ENCODE peak calls at places on chromosomes 16 and 17, in ten cellular contexts. K is OCI-M1; A is NCI-H526 treated with DMSO at 0.1 percent for 48 hours; U is NCI-H1105 treated with DMSO at 0.1 percent for 48 hours; I is NCI-H460; Q is HuH-7.5; J is COR-L47; D is astrocyte of the spinal cord; P is stimulated activated CD4-positive, alpha-beta T cell treated with anti-CD3 and anti-CD28 coated beads, TNF-alpha, amount 100 ng/mL, for 1 hour; C is thoracic aorta. E is an unnamed sample.

GRCh38 chr17:80497726-80498241 is 21.4 kb upstream of the NPTX1 start:
- DNase-seq in K (no peak), A (no peak), U (no peak), I (no peak), Q (no peak), J (no peak), D (no peak), P (no peak), C (no peak), E (no peak)

GRCh38 chr16:12470311-12471229 is 333.1 kb downstream of the CPPED1 start:
- DNase-seq in K (no peak), A (no peak), U (peak), I (no peak), Q (no peak), J (peak), D (peak), P (no peak), C (peak), E (no peak)

GRCh38 chr16:84775262-84775810 is 44.4 kb upstream of the CRISPLD2 start:
- DNase-seq in K (no peak), A (no peak), U (no peak), I (no peak), Q (no peak), J (no peak), D (no peak), P (no peak), C (no peak), E (no peak)

GRCh38 chr17:62696256-62696655 is 68.8 kb downstream of the MRC2 start:
- DNase-seq in K (no peak), A (no peak), U (no peak), I (no peak), Q (no peak), J (no peak), D (no peak), P (no peak), C (no peak), E (no peak)

GRCh38 chr17:51052235-51052634 is 68.4 kb downstream of the SPAG9 start:
- DNase-seq in K (no peak), A (no peak), U (no peak), I (no peak), Q (no peak), J (no peak), D (no peak), P (no peak), C (no peak), E (no peak)

GRCh38 chr17:47265983-47266541 is 12.4 kb downstream of the ITGB3 start:
- DNase-seq in K (peak), A (no peak), U (no peak), I (no peak), Q (no peak), J (no peak), D (peak), P (no peak), C (peak), E (no peak)

GRCh38 chr16:65005696-65006095 is 116.2 kb downstream of the CDH11 start:
- DNase-seq in K (no peak), A (no peak), U (no peak), I (no peak), Q (no peak), J (no peak), D (no peak), P (no peak), C (no peak), E (no peak)

GRCh38 chr16:29641561-29641960 is 21.5 kb upstream of the SPN start:
- DNase-seq in K (peak), A (peak), U (no peak), I (no peak), Q (no peak), J (no peak), D (no peak), P (no peak), C (no peak), E (peak)

GRCh38 chr17:77129568-77130301 is 11.0 kb upstream of the SEC14L1 start:
- DNase-seq in K (no peak), A (no peak), U (no peak), I (no peak), Q (no peak), J (no peak), D (peak), P (no peak), C (no peak), E (no peak)

GRCh38 chr17:40819528-40820125 is 2.8 kb downstream of the KRT10 start:
- DNase-seq in K (peak), A (no peak), U (no peak), I (no peak), Q (peak), J (no peak), D (peak), P (no peak), C (no peak), E (no peak)

GRCh38 chr16:23092072-23092800 is 57.0 kb downstream of the USP31 start:
- DNase-seq in K (no peak), A (no peak), U (no peak), I (no peak), Q (no peak), J (no peak), D (no peak), P (no peak), C (no peak), E (no peak)

GRCh38 chr17:17077861-17078732 is 35.8 kb downstream of the MPRIP start:
- DNase-seq in K (no peak), A (no peak), U (no peak), I (no peak), Q (peak), J (no peak), D (no peak), P (no peak), C (no peak), E (no peak)

GRCh38 chr17:59423137-59423703 is 91.8 kb downstream of the YPEL2 start:
- DNase-seq in K (peak), A (no peak), U (no peak), I (no peak), Q (no peak), J (no peak), D (peak), P (no peak), C (no peak), E (no peak)

GRCh38 chr16:70561623-70562022 is 38.0 kb downstream of the SF3B3 start:
- DNase-seq in K (no peak), A (no peak), U (no peak), I (no peak), Q (no peak), J (no peak), D (no peak), P (no peak), C (no peak), E (no peak)

GRCh38 chr16:47848481-47849109 is 307.2 kb downstream of the ABCC12 start:
- DNase-seq in K (no peak), A (no peak), U (no peak), I (no peak), Q (no peak), J (no peak), D (peak), P (no peak), C (no peak), E (no peak)

GRCh38 chr17:19703106-19703775 is 13.1 kb downstream of the SLC47A2 start:
- DNase-seq in K (no peak), A (no peak), U (no peak), I (no peak), Q (no peak), J (no peak), D (no peak), P (no peak), C (no peak), E (no peak)

GRCh38 chr17:79393358-79394038 is 217.4 kb downstream of the RBFOX3 start:
- DNase-seq in K (peak), A (peak), U (peak), I (peak), Q (peak), J (peak), D (peak), P (peak), C (peak), E (peak)

GRCh38 chr17:78112508-78113471 is 15.8 kb downstream of the TMC6 start:
- DNase-seq in K (peak), A (peak), U (peak), I (peak), Q (peak), J (peak), D (peak), P (no peak), C (no peak), E (peak)

GRCh38 chr17:33038740-33039139 is 47.1 kb downstream of the SPACA3 start:
- DNase-seq in K (peak), A (no peak), U (peak), I (peak), Q (peak), J (no peak), D (no peak), P (no peak), C (no peak), E (no peak)

GRCh38 chr16:50699345-50700159 is 6.1 kb downstream of the NOD2 start:
- DNase-seq in K (no peak), A (no peak), U (no peak), I (no peak), Q (no peak), J (no peak), D (no peak), P (no peak), C (no peak), E (no peak)

GRCh38 chr17:57068222-57068658 is 16.8 kb upstream of the AKAP1 start:
- DNase-seq in K (peak), A (no peak), U (no peak), I (no peak), Q (no peak), J (no peak), D (no peak), P (no peak), C (no peak), E (no peak)

GRCh38 chr16:1133271-1133670 is 19.6 kb upstream of the CACNA1H start:
- DNase-seq in K (no peak), A (no peak), U (no peak), I (no peak), Q (no peak), J (no peak), D (no peak), P (no peak), C (no peak), E (no peak)

GRCh38 chr17:81037026-81037782 is 2.3 kb downstream of the BAIAP2 start:
- DNase-seq in K (no peak), A (peak), U (no peak), I (no peak), Q (no peak), J (no peak), D (no peak), P (no peak), C (peak), E (no peak)

GRCh38 chr16:27303256-27304100 is 10.3 kb upstream of the IL4R start:
- DNase-seq in K (no peak), A (no peak), U (no peak), I (no peak), Q (no peak), J (no peak), D (no peak), P (no peak), C (no peak), E (no peak)

GRCh38 chr17:49285716-49286115 is 55.1 kb upstream of the PHOSPHO1 start:
- DNase-seq in K (no peak), A (no peak), U (no peak), I (no peak), Q (no peak), J (no peak), D (no peak), P (no peak), C (no peak), E (no peak)

GRCh38 chr16:69839240-69839688 is 77.1 kb downstream of the WWP2 start:
- DNase-seq in K (no peak), A (no peak), U (no peak), I (peak), Q (no peak), J (no peak), D (no peak), P (no peak), C (no peak), E (no peak)

GRCh38 chr16:47973552-47973951 is 182.2 kb downstream of the ABCC12 start:
- DNase-seq in K (no peak), A (no peak), U (no peak), I (no peak), Q (no peak), J (no peak), D (no peak), P (no peak), C (no peak), E (no peak)

GRCh38 chr16:79071424-79071823 is 529.1 kb downstream of the MAF start:
- DNase-seq in K (no peak), A (no peak), U (peak), I (no peak), Q (no peak), J (no peak), D (no peak), P (no peak), C (no peak), E (no peak)

GRCh38 chr17:79038545-79039135 is 14.7 kb downstream of the C1QTNF1 start:
- DNase-seq in K (no peak), A (no peak), U (no peak), I (no peak), Q (no peak), J (no peak), D (peak), P (no peak), C (no peak), E (no peak)

GRCh38 chr17:2709173-2709661 is 2.3 kb downstream of the CLUH start:
- DNase-seq in K (no peak), A (no peak), U (no peak), I (peak), Q (no peak), J (no peak), D (no peak), P (no peak), C (no peak), E (no peak)

GRCh38 chr16:65415460-65415859 is 293.6 kb upstream of the CDH11 start:
- DNase-seq in K (no peak), A (no peak), U (no peak), I (no peak), Q (no peak), J (no peak), D (peak), P (no peak), C (no peak), E (no peak)

GRCh38 chr16:17131351-17131750 is 339.4 kb downstream of the XYLT1 start:
- DNase-seq in K (no peak), A (no peak), U (no peak), I (no peak), Q (no peak), J (no peak), D (no peak), P (no peak), C (no peak), E (no peak)

GRCh38 chr16:16083421-16084156 is 134.2 kb downstream of the ABCC1 start:
- DNase-seq in K (peak), A (no peak), U (no peak), I (no peak), Q (no peak), J (no peak), D (peak), P (no peak), C (no peak), E (no peak)

E was measured in central memory CD4-positive, alpha-beta T cell.